ENCODE peak calls at places on chromosomes 7 and 10, in seven cellular contexts. One of them, this sample, is unnamed.

GRCh38 chr10:99394256-99394655 is 36.2 kb downstream of the GOT1 start:
- DNase-seq in hypothalamus: no peak
- DNase-seq in NCI-H146: no peak
- DNase-seq in stimulated activated CD4-positive, alpha-beta T cell treated with anti-CD3 and anti-CD28 coated beads, Interleukin-12 subunit alpha, Interleukin-12 subunit beta, amount 100 ng/mL, for 4 hours: no peak
- DNase-seq in MG63: no peak
- DNase-seq in activated T-helper 1 cell treated with anti-CD3 and anti-CD28 coated beads, Interleukin-2, amount 50 U/mL, for 16 hours: no peak
- DNase-seq in activated CD4-positive, CD25-positive, alpha-beta regulatory T cell treated with anti-CD3 and anti-CD28 coated beads, Interleukin-2, amount 50 U/mL, for 16 hours: no peak
- DNase-seq in this sample: no peak

GRCh38 chr10:45602082-45602730 is 70.4 kb downstream of the ZFAND4 start:
- DNase-seq in hypothalamus: no peak
- DNase-seq in NCI-H146: no peak
- DNase-seq in stimulated activated CD4-positive, alpha-beta T cell treated with anti-CD3 and anti-CD28 coated beads, Interleukin-12 subunit alpha, Interleukin-12 subunit beta, amount 100 ng/mL, for 4 hours: no peak
- DNase-seq in MG63: peak
- DNase-seq in activated T-helper 1 cell treated with anti-CD3 and anti-CD28 coated beads, Interleukin-2, amount 50 U/mL, for 16 hours: no peak
- DNase-seq in activated CD4-positive, CD25-positive, alpha-beta regulatory T cell treated with anti-CD3 and anti-CD28 coated beads, Interleukin-2, amount 50 U/mL, for 16 hours: no peak
- DNase-seq in this sample: no peak

GRCh38 chr7:32164341-32164996 is 94.3 kb upstream of the PDE1C start:
- DNase-seq in hypothalamus: no peak
- DNase-seq in NCI-H146: no peak
- DNase-seq in stimulated activated CD4-positive, alpha-beta T cell treated with anti-CD3 and anti-CD28 coated beads, Interleukin-12 subunit alpha, Interleukin-12 subunit beta, amount 100 ng/mL, for 4 hours: no peak
- DNase-seq in MG63: peak
- DNase-seq in activated T-helper 1 cell treated with anti-CD3 and anti-CD28 coated beads, Interleukin-2, amount 50 U/mL, for 16 hours: no peak
- DNase-seq in activated CD4-positive, CD25-positive, alpha-beta regulatory T cell treated with anti-CD3 and anti-CD28 coated beads, Interleukin-2, amount 50 U/mL, for 16 hours: no peak
- DNase-seq in this sample: no peak

GRCh38 chr7:88361357-88361756 is 54.7 kb upstream of the STEAP4 start:
- DNase-seq in hypothalamus: no peak
- DNase-seq in NCI-H146: no peak
- DNase-seq in stimulated activated CD4-positive, alpha-beta T cell treated with anti-CD3 and anti-CD28 coated beads, Interleukin-12 subunit alpha, Interleukin-12 subunit beta, amount 100 ng/mL, for 4 hours: no peak
- DNase-seq in MG63: no peak
- DNase-seq in activated T-helper 1 cell treated with anti-CD3 and anti-CD28 coated beads, Interleukin-2, amount 50 U/mL, for 16 hours: no peak
- DNase-seq in activated CD4-positive, CD25-positive, alpha-beta regulatory T cell treated with anti-CD3 and anti-CD28 coated beads, Interleukin-2, amount 50 U/mL, for 16 hours: no peak
- DNase-seq in this sample: no peak

GRCh38 chr10:123480344-123480743 is 185.8 kb upstream of the GPR26 start:
- DNase-seq in hypothalamus: no peak
- DNase-seq in NCI-H146: no peak
- DNase-seq in stimulated activated CD4-positive, alpha-beta T cell treated with anti-CD3 and anti-CD28 coated beads, Interleukin-12 subunit alpha, Interleukin-12 subunit beta, amount 100 ng/mL, for 4 hours: no peak
- DNase-seq in MG63: no peak
- DNase-seq in activated T-helper 1 cell treated with anti-CD3 and anti-CD28 coated beads, Interleukin-2, amount 50 U/mL, for 16 hours: no peak
- DNase-seq in activated CD4-positive, CD25-positive, alpha-beta regulatory T cell treated with anti-CD3 and anti-CD28 coated beads, Interleukin-2, amount 50 U/mL, for 16 hours: no peak
- DNase-seq in this sample: no peak

GRCh38 chr10:70699659-70700174 is 27.4 kb downstream of the ADAMTS14 start:
- DNase-seq in hypothalamus: no peak
- DNase-seq in NCI-H146: peak
- DNase-seq in stimulated activated CD4-positive, alpha-beta T cell treated with anti-CD3 and anti-CD28 coated beads, Interleukin-12 subunit alpha, Interleukin-12 subunit beta, amount 100 ng/mL, for 4 hours: no peak
- DNase-seq in MG63: no peak
- DNase-seq in activated T-helper 1 cell treated with anti-CD3 and anti-CD28 coated beads, Interleukin-2, amount 50 U/mL, for 16 hours: no peak
- DNase-seq in activated CD4-positive, CD25-positive, alpha-beta regulatory T cell treated with anti-CD3 and anti-CD28 coated beads, Interleukin-2, amount 50 U/mL, for 16 hours: no peak
- DNase-seq in this sample: no peak

GRCh38 chr7:83850037-83850619 is 201.2 kb upstream of the SEMA3E start:
- DNase-seq in hypothalamus: no peak
- DNase-seq in NCI-H146: no peak
- DNase-seq in stimulated activated CD4-positive, alpha-beta T cell treated with anti-CD3 and anti-CD28 coated beads, Interleukin-12 subunit alpha, Interleukin-12 subunit beta, amount 100 ng/mL, for 4 hours: no peak
- DNase-seq in MG63: no peak
- DNase-seq in activated T-helper 1 cell treated with anti-CD3 and anti-CD28 coated beads, Interleukin-2, amount 50 U/mL, for 16 hours: no peak
- DNase-seq in activated CD4-positive, CD25-positive, alpha-beta regulatory T cell treated with anti-CD3 and anti-CD28 coated beads, Interleukin-2, amount 50 U/mL, for 16 hours: no peak
- DNase-seq in this sample: no peak

GRCh38 chr10:16716051-16716450 is 101.2 kb downstream of the RSU1 start:
- DNase-seq in hypothalamus: no peak
- DNase-seq in NCI-H146: no peak
- DNase-seq in stimulated activated CD4-positive, alpha-beta T cell treated with anti-CD3 and anti-CD28 coated beads, Interleukin-12 subunit alpha, Interleukin-12 subunit beta, amount 100 ng/mL, for 4 hours: no peak
- DNase-seq in MG63: no peak
- DNase-seq in activated T-helper 1 cell treated with anti-CD3 and anti-CD28 coated beads, Interleukin-2, amount 50 U/mL, for 16 hours: no peak
- DNase-seq in activated CD4-positive, CD25-positive, alpha-beta regulatory T cell treated with anti-CD3 and anti-CD28 coated beads, Interleukin-2, amount 50 U/mL, for 16 hours: no peak
- DNase-seq in this sample: no peak

GRCh38 chr10:102196893-102197292 is 29.2 kb upstream of the ELOVL3 start:
- DNase-seq in hypothalamus: no peak
- DNase-seq in NCI-H146: no peak
- DNase-seq in stimulated activated CD4-positive, alpha-beta T cell treated with anti-CD3 and anti-CD28 coated beads, Interleukin-12 subunit alpha, Interleukin-12 subunit beta, amount 100 ng/mL, for 4 hours: no peak
- DNase-seq in MG63: no peak
- DNase-seq in activated T-helper 1 cell treated with anti-CD3 and anti-CD28 coated beads, Interleukin-2, amount 50 U/mL, for 16 hours: no peak
- DNase-seq in activated CD4-positive, CD25-positive, alpha-beta regulatory T cell treated with anti-CD3 and anti-CD28 coated beads, Interleukin-2, amount 50 U/mL, for 16 hours: no peak
- DNase-seq in this sample: no peak

GRCh38 chr7:1241510-1242128 is 8.9 kb downstream of the UNCX start:
- DNase-seq in hypothalamus: no peak
- DNase-seq in NCI-H146: no peak
- DNase-seq in stimulated activated CD4-positive, alpha-beta T cell treated with anti-CD3 and anti-CD28 coated beads, Interleukin-12 subunit alpha, Interleukin-12 subunit beta, amount 100 ng/mL, for 4 hours: no peak
- DNase-seq in MG63: no peak
- DNase-seq in activated T-helper 1 cell treated with anti-CD3 and anti-CD28 coated beads, Interleukin-2, amount 50 U/mL, for 16 hours: no peak
- DNase-seq in activated CD4-positive, CD25-positive, alpha-beta regulatory T cell treated with anti-CD3 and anti-CD28 coated beads, Interleukin-2, amount 50 U/mL, for 16 hours: no peak
- DNase-seq in this sample: no peak